ENCODE peak calls at places on chromosomes 7 and 10, in four cellular contexts. One of them, this sample, is unnamed.

GRCh38 chr7:98352621-98353020 is 48.3 kb downstream of the BAIAP2L1 start:
- DNase-seq in GM10248: no peak
- DNase-seq in AG09319: peak; percentile 52
- DNase-seq in H7: no peak
- DNase-seq in this sample: no peak

GRCh38 chr10:122057841-122058240 is 68.9 kb downstream of the TACC2 start:
- DNase-seq in GM10248: no peak
- DNase-seq in AG09319: no peak
- DNase-seq in H7: no peak
- DNase-seq in this sample: no peak

GRCh38 chr10:48632166-48632565 is 27.3 kb upstream of the ARHGAP22 start:
- DNase-seq in GM10248: no peak
- DNase-seq in AG09319: no peak
- DNase-seq in H7: no peak
- DNase-seq in this sample: no peak

GRCh38 chr10:88389456-88389855 is 193.7 kb downstream of the RNLS start:
- DNase-seq in GM10248: no peak
- DNase-seq in AG09319: peak; percentile 31
- DNase-seq in H7: no peak
- DNase-seq in this sample: peak; percentile 38

GRCh38 chr10:128092454-128092853 is 33.8 kb downstream of the MKI67 start:
- DNase-seq in GM10248: no peak
- DNase-seq in AG09319: no peak
- DNase-seq in H7: no peak
- DNase-seq in this sample: no peak

GRCh38 chr10:27240212-27240890 is at the start of gene ACBD5:
- DNase-seq in GM10248: peak; percentile 79
- DNase-seq in AG09319: peak; percentile 82
- DNase-seq in H7: peak; percentile 85
- DNase-seq in this sample: peak; percentile 27

GRCh38 chr7:33776791-33777190 is 128.5 kb upstream of the BMPER start:
- DNase-seq in GM10248: no peak
- DNase-seq in AG09319: no peak
- DNase-seq in H7: no peak
- DNase-seq in this sample: no peak

GRCh38 chr7:130814753-130815152 is 80.7 kb upstream of the KLF14 start:
- DNase-seq in GM10248: no peak
- DNase-seq in AG09319: peak; percentile 7
- DNase-seq in H7: peak; percentile 33
- DNase-seq in this sample: no peak

GRCh38 chr7:13797545-13797944 is 191.9 kb downstream of the ETV1 start:
- DNase-seq in GM10248: no peak
- DNase-seq in AG09319: no peak
- DNase-seq in H7: peak; percentile 7
- DNase-seq in this sample: no peak

GRCh38 chr10:8731415-8732110 is 677.1 kb downstream of the GATA3 start:
- DNase-seq in GM10248: no peak
- DNase-seq in AG09319: no peak
- DNase-seq in H7: no peak
- DNase-seq in this sample: no peak

GRCh38 chr10:34134602-34135001 is 680.5 kb downstream of the PARD3 start:
- DNase-seq in GM10248: no peak
- DNase-seq in AG09319: no peak
- DNase-seq in H7: no peak
- DNase-seq in this sample: no peak

GRCh38 chr10:64209574-64209973 is 688.4 kb downstream of the REEP3 start:
- DNase-seq in GM10248: no peak
- DNase-seq in AG09319: no peak
- DNase-seq in H7: no peak
- DNase-seq in this sample: no peak

GRCh38 chr10:86936661-86937501 is 20.5 kb downstream of the MMRN2 start:
- DNase-seq in GM10248: no peak
- DNase-seq in AG09319: no peak
- DNase-seq in H7: no peak
- DNase-seq in this sample: no peak

GRCh38 chr7:96441551-96442104 is 119.7 kb upstream of the SLC25A13 start:
- DNase-seq in GM10248: no peak
- DNase-seq in AG09319: no peak
- DNase-seq in H7: no peak
- DNase-seq in this sample: no peak

GRCh38 chr7:90850516-90850915 is 254.4 kb downstream of the CDK14 start:
- DNase-seq in GM10248: no peak
- DNase-seq in AG09319: no peak
- DNase-seq in H7: no peak
- DNase-seq in this sample: no peak

GRCh38 chr10:51524041-51524440 is 175.4 kb downstream of the CSTF2T start:
- DNase-seq in GM10248: no peak
- DNase-seq in AG09319: no peak
- DNase-seq in H7: no peak
- DNase-seq in this sample: no peak

GRCh38 chr7:2465928-2466327 is 10.3 kb downstream of the GRIFIN start:
- DNase-seq in GM10248: no peak
- DNase-seq in AG09319: no peak
- DNase-seq in H7: peak; percentile 52
- DNase-seq in this sample: no peak

GRCh38 chr7:3439333-3440030 is 138.4 kb downstream of the SDK1 start:
- DNase-seq in GM10248: no peak
- DNase-seq in AG09319: peak; percentile 43
- DNase-seq in H7: no peak
- DNase-seq in this sample: peak; percentile 68

GRCh38 chr10:133179651-133180050 is 19.6 kb downstream of the KNDC1 start:
- DNase-seq in GM10248: no peak
- DNase-seq in AG09319: no peak
- DNase-seq in H7: no peak
- DNase-seq in this sample: no peak

This sample was measured in amniotic stem cell.